ENCODE peak calls at places on chromosomes 6 and 20, in six cellular contexts. O is neural crest cell, C is type B pancreatic cell, U is brain microvascular endothelial cell, F is BJ, R is MM.1S. K is an unnamed sample.
A peak's percentile ranks its signal among the peaks of the same experiment; 100 is the strongest.

GRCh38 chr20:34485068-34485634 is 31.1 kb upstream of the DYNLRB1 start:
- DNase-seq in O (no peak), U (no peak), C (no peak), R (no peak), F (no peak), K (no peak)

GRCh38 chr20:41956316-41957050 is 338.3 kb upstream of the CHD6 start:
- DNase-seq in F (no peak), R (peak; percentile 45), O (no peak), C (no peak), U (no peak), K (no peak)

GRCh38 chr6:30614044-30614842 is 2.8 kb downstream of the PPP1R10 start:
- DNase-seq in R (no peak), U (no peak), C (no peak), F (no peak), O (no peak), K (no peak)

GRCh38 chr20:48607544-48607865 is 220.3 kb downstream of the PREX1 start:
- DNase-seq in R (no peak), F (no peak), U (no peak), O (no peak), C (no peak), K (no peak)

GRCh38 chr6:141451508-141452353 is 681.0 kb upstream of the GJE1 start:
- DNase-seq in U (peak; percentile 38), F (peak; percentile 56), O (no peak), C (no peak), R (no peak), K (no peak)

GRCh38 chr6:130420911-130421310 is 55.1 kb downstream of the TMEM200A start:
- DNase-seq in C (no peak), R (no peak), O (no peak), F (no peak), U (no peak), K (no peak)

GRCh38 chr6:42974919-42975505 is 4.0 kb downstream of the PEX6 start:
- DNase-seq in F (no peak), R (no peak), C (no peak), O (no peak), U (no peak), K (no peak)

GRCh38 chr6:41960026-41960425 is 18.4 kb upstream of the CCND3 start:
- DNase-seq in C (no peak), O (no peak), F (no peak), U (no peak), R (no peak), K (no peak)

GRCh38 chr20:50957276-50957675 is 1.1 kb downstream of the DPM1 start:
- DNase-seq in F (no peak), C (no peak), U (no peak), O (no peak), R (no peak), K (no peak)

GRCh38 chr6:37053683-37054082 is 48.2 kb downstream of the FGD2 start:
- DNase-seq in U (no peak), F (no peak), O (no peak), C (no peak), R (no peak), K (no peak)

GRCh38 chr6:52409499-52409898 is 10.6 kb upstream of the EFHC1 start:
- DNase-seq in C (no peak), F (no peak), R (no peak), U (no peak), O (no peak), K (no peak)

GRCh38 chr6:52403627-52404026 is 16.5 kb upstream of the EFHC1 start:
- DNase-seq in C (no peak), F (no peak), R (no peak), U (no peak), O (no peak), K (no peak)

GRCh38 chr6:52405243-52405642 is 14.9 kb upstream of the EFHC1 start:
- DNase-seq in U (no peak), O (no peak), F (no peak), R (no peak), C (no peak), K (no peak)

GRCh38 chr6:52410979-52411378 is 9.2 kb upstream of the EFHC1 start:
- DNase-seq in U (peak; percentile 16), O (no peak), R (no peak), C (no peak), F (no peak), K (no peak)

GRCh38 chr6:52407467-52407866 is 12.7 kb upstream of the EFHC1 start:
- DNase-seq in F (no peak), R (peak; percentile 74), O (no peak), U (peak; percentile 44), C (no peak), K (no peak)
- TF ChIP-seq CTCF in F (peak; percentile 56), R (peak; percentile 66), O (peak; percentile 68), U (peak; percentile 60), C (peak; percentile 72), K (peak; percentile 29)

GRCh38 chr6:110689275-110689935 is 125.9 kb downstream of the CDK19 start:
- DNase-seq in R (no peak), C (no peak), F (no peak), U (no peak), O (no peak), K (no peak)

GRCh38 chr6:110687326-110687725 is 127.9 kb downstream of the CDK19 start:
- DNase-seq in F (no peak), C (no peak), R (no peak), O (no peak), U (no peak), K (no peak)

GRCh38 chr6:110690106-110690654 is 125.1 kb downstream of the CDK19 start:
- DNase-seq in R (no peak), O (no peak), F (no peak), C (no peak), U (no peak), K (no peak)

GRCh38 chr6:110690916-110691315 is 124.4 kb downstream of the CDK19 start:
- DNase-seq in U (no peak), R (no peak), F (no peak), C (no peak), O (no peak), K (no peak)

GRCh38 chr6:110688661-110689268 is 126.5 kb downstream of the CDK19 start:
- DNase-seq in O (no peak), R (no peak), F (no peak), C (no peak), U (no peak), K (no peak)
- TF ChIP-seq CTCF in O (no peak), R (no peak), F (no peak), C (no peak), U (no peak), K (no peak)

GRCh38 chr20:18718129-18718528 is 95.5 kb upstream of the SCP2D1 start:
- DNase-seq in C (no peak), F (no peak), O (no peak), U (no peak), R (no peak), K (no peak)
- TF ChIP-seq CTCF in C (no peak), F (no peak), O (no peak), U (peak; percentile 16), R (peak; percentile 47), K (peak; percentile 30)

GRCh38 chr6:138692978-138693909 is 80.3 kb upstream of the CCDC28A start:
- DNase-seq in C (peak; percentile 82), U (peak; percentile 38), O (peak; percentile 49), R (peak; percentile 33), F (no peak), K (peak; percentile 68)
- TF ChIP-seq CTCF in C (no peak), U (peak; percentile 29), O (no peak), R (no peak), F (no peak), K (no peak)

DNA sequence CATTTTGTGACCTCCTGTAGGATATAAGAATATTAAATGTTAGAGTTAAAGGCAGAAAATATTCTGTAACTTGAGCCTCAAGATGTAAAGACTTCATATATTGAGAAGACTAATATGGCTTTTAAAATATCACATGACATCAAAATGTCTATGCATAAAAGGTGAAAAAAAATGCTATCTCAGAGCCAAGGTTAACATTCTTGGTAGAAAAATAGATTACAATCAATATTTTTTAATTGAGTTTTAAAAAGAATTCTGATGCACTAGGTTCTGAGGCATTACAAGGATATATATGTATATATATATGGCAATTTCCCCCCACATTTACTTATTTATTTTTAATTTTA is 46.2 kb upstream of the RAB23 start:
- DNase-seq in R (no peak), C (no peak), F (no peak), O (no peak), U (no peak), K (no peak)
- TF ChIP-seq CTCF in R (no peak), C (no peak), F (no peak), O (peak; percentile 11), U (no peak), K (no peak)

DNA sequence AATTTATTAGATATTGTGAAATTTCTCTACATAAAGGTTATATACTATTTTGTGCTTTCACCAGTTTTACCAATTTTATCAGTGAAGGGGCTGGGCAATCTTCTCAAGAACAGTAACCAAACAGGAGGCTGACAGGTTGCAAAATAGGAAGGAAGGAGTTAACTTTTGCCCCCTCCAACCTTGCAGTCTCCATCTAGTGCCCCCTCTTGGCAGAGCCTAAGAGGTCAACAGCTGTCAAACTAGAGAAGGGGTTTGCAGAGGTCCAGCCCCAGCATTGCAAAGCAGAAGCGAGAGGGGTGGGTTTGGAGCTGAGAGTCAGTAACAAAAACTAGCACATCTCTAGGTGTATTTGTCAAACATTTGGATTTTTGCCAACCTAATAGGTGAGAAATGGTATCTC is 391.0 kb downstream of the CDC5L start:
- DNase-seq in R (no peak), F (no peak), O (no peak), C (no peak), U (no peak), K (no peak)
- TF ChIP-seq CTCF in R (no peak), F (no peak), O (no peak), C (no peak), U (peak; percentile 9), K (no peak)

GRCh38 chr20:59042151-59042795 is at the start of gene PRELID3B:
- DNase-seq in F (no peak), C (no peak), U (no peak), R (no peak), O (no peak), K (peak; percentile 36)
- TF ChIP-seq CTCF in F (no peak), C (peak; percentile 19), U (no peak), R (no peak), O (no peak), K (no peak)

GRCh38 chr6:5274231-5274630 is 12.9 kb downstream of the FARS2 start:
- DNase-seq in U (no peak), F (no peak), O (no peak), R (no peak), C (no peak), K (no peak)

GRCh38 chr6:5277589-5277988 is 16.3 kb downstream of the FARS2 start:
- DNase-seq in U (no peak), R (no peak), C (no peak), O (no peak), F (no peak), K (no peak)

GRCh38 chr6:5278047-5278446 is 16.7 kb downstream of the FARS2 start:
- DNase-seq in R (no peak), U (no peak), O (no peak), C (no peak), F (no peak), K (peak; percentile 45)

GRCh38 chr6:5276596-5276995 is 15.3 kb downstream of the FARS2 start:
- DNase-seq in U (no peak), O (no peak), R (no peak), C (no peak), F (no peak), K (no peak)

GRCh38 chr6:5275497-5275896 is 14.2 kb downstream of the FARS2 start:
- DNase-seq in C (no peak), O (no peak), R (no peak), F (no peak), U (no peak), K (no peak)
- TF ChIP-seq CTCF in C (no peak), O (no peak), R (no peak), F (no peak), U (no peak), K (no peak)